ENCODE peak calls at places on chromosomes 11 and 22, in five cellular contexts. One of them, this sample, is unnamed.

GRCh38 chr11:91293119-91293518 is 931.5 kb upstream of the FAT3 start:
- DNase-seq in brain microvascular endothelial cell: no peak
- DNase-seq in GM04503: no peak
- DNase-seq in amniotic epithelial cell: no peak
- DNase-seq in midbrain: no peak
- DNase-seq in this sample: no peak

GRCh38 chr11:69170704-69171103 is 15.0 kb downstream of the SMIM38 start:
- DNase-seq in GM04503: no peak
- DNase-seq in midbrain: no peak
- DNase-seq in brain microvascular endothelial cell: no peak
- DNase-seq in amniotic epithelial cell: no peak
- DNase-seq in this sample: no peak

GRCh38 chr11:62883677-62884076 is 3.0 kb downstream of the SLC3A2 start:
- DNase-seq in midbrain: peak; percentile 39
- DNase-seq in amniotic epithelial cell: no peak
- DNase-seq in brain microvascular endothelial cell: no peak
- DNase-seq in GM04503: no peak
- DNase-seq in this sample: no peak

GRCh38 chr11:29755474-29755873 is 261.4 kb downstream of the KCNA4 start:
- DNase-seq in amniotic epithelial cell: no peak
- DNase-seq in GM04503: no peak
- DNase-seq in midbrain: no peak
- DNase-seq in brain microvascular endothelial cell: no peak
- DNase-seq in this sample: no peak

GRCh38 chr11:126585388-126586302 is 230.2 kb downstream of the ST3GAL4 start:
- DNase-seq in GM04503: peak; percentile 85
- DNase-seq in brain microvascular endothelial cell: peak; percentile 97
- DNase-seq in amniotic epithelial cell: peak; percentile 81
- DNase-seq in midbrain: no peak
- DNase-seq in this sample: no peak

GRCh38 chr22:31442768-31443489 is 43.5 kb downstream of the DRG1 start:
- DNase-seq in amniotic epithelial cell: peak; percentile 77
- DNase-seq in GM04503: no peak
- DNase-seq in midbrain: no peak
- DNase-seq in brain microvascular endothelial cell: no peak
- DNase-seq in this sample: no peak

GRCh38 chr11:65429724-65430405 is 7.3 kb downstream of the NEAT1 start:
- DNase-seq in midbrain: no peak
- DNase-seq in amniotic epithelial cell: peak; percentile 84
- DNase-seq in GM04503: peak; percentile 60
- DNase-seq in brain microvascular endothelial cell: peak; percentile 66
- DNase-seq in this sample: no peak

GRCh38 chr11:79062814-79063762 is 377.7 kb downstream of the TENM4 start:
- DNase-seq in brain microvascular endothelial cell: peak; percentile 42
- DNase-seq in midbrain: no peak
- DNase-seq in GM04503: no peak
- DNase-seq in amniotic epithelial cell: peak; percentile 34
- DNase-seq in this sample: peak; percentile 69

GRCh38 chr11:47062736-47063135 is 113.9 kb downstream of the ARFGAP2 start:
- DNase-seq in brain microvascular endothelial cell: no peak
- DNase-seq in amniotic epithelial cell: no peak
- DNase-seq in GM04503: no peak
- DNase-seq in midbrain: no peak
- DNase-seq in this sample: no peak

GRCh38 chr11:5631969-5632635 is 7.3 kb downstream of the TRIM34 start:
- DNase-seq in midbrain: no peak
- DNase-seq in GM04503: no peak
- DNase-seq in amniotic epithelial cell: no peak
- DNase-seq in brain microvascular endothelial cell: no peak
- DNase-seq in this sample: no peak

GRCh38 chr11:15346907-15347306 is 232.2 kb downstream of the INSC start:
- DNase-seq in amniotic epithelial cell: no peak
- DNase-seq in brain microvascular endothelial cell: no peak
- DNase-seq in midbrain: no peak
- DNase-seq in GM04503: no peak
- DNase-seq in this sample: no peak

GRCh38 chr22:43441216-43441615 is 29.4 kb downstream of the MPPED1 start:
- DNase-seq in GM04503: no peak
- DNase-seq in midbrain: no peak
- DNase-seq in brain microvascular endothelial cell: no peak
- DNase-seq in amniotic epithelial cell: no peak
- DNase-seq in this sample: no peak

GRCh38 chr11:129249351-129249750 is 57.2 kb upstream of the ARHGAP32 start:
- DNase-seq in amniotic epithelial cell: peak; percentile 93
- DNase-seq in midbrain: no peak
- DNase-seq in brain microvascular endothelial cell: peak; percentile 50
- DNase-seq in GM04503: peak; percentile 81
- DNase-seq in this sample: no peak

GRCh38 chr11:12537778-12538401 is 136.3 kb upstream of the TEAD1 start:
- DNase-seq in amniotic epithelial cell: peak; percentile 51
- DNase-seq in midbrain: no peak
- DNase-seq in GM04503: no peak
- DNase-seq in brain microvascular endothelial cell: no peak
- DNase-seq in this sample: no peak

GRCh38 chr11:132052904-132053303 is 682.5 kb downstream of the NTM start:
- DNase-seq in brain microvascular endothelial cell: peak; percentile 47
- DNase-seq in GM04503: no peak
- DNase-seq in amniotic epithelial cell: peak; percentile 22
- DNase-seq in midbrain: no peak
- DNase-seq in this sample: no peak

GRCh38 chr11:69642549-69642912 is 1.6 kb downstream of the CCND1 start:
- DNase-seq in brain microvascular endothelial cell: no peak
- DNase-seq in midbrain: no peak
- DNase-seq in amniotic epithelial cell: no peak
- DNase-seq in GM04503: no peak
- DNase-seq in this sample: peak; percentile 62

This sample was measured in ecto neural progenitor cell.